ENCODE peak calls at places on chromosomes 16 and 17, in five cellular contexts. U, Y, B, O and J are unnamed samples.

GRCh38 chr16:56589141-56590039 is at the start of gene MT3:
- DNase-seq in O (peak; percentile 38), Y (peak; percentile 48), B (peak; percentile 82), U (no peak), J (no peak)

GRCh38 chr17:57422574-57423164 is 166.3 kb downstream of the MSI2 start:
- DNase-seq in O (no peak), B (no peak), Y (no peak), U (no peak), J (no peak)

GRCh38 chr16:89304941-89305705 is 87.6 kb downstream of the ZNF778 start:
- DNase-seq in U (no peak), Y (no peak), O (no peak), B (no peak), J (no peak)

GRCh38 chr16:48365030-48365600 is 20.1 kb downstream of the SIAH1 start:
- DNase-seq in Y (no peak), O (no peak), U (no peak), B (no peak), J (no peak)

GRCh38 chr17:50117202-50118040 is 12.5 kb downstream of the SAMD14 start:
- DNase-seq in B (peak; percentile 83), Y (peak; percentile 62), U (peak; percentile 51), O (peak; percentile 68), J (peak; percentile 92)

GRCh38 chr17:40038882-40039513 is 15.2 kb downstream of the MED24 start:
- DNase-seq in O (peak; percentile 68), B (peak; percentile 63), Y (peak; percentile 32), U (peak; percentile 79), J (peak; percentile 64)

GRCh38 chr17:21198411-21198810 is 15.6 kb downstream of the TMEM11 start:
- DNase-seq in B (no peak), Y (no peak), O (no peak), U (no peak), J (no peak)

GRCh38 chr16:649646-650045 is 481 bp downstream of the WDR90 start:
- DNase-seq in O (no peak), B (peak; percentile 41), U (no peak), Y (no peak), J (no peak)

GRCh38 chr17:78185981-78186688 is 717 bp downstream of the TK1 start:
- DNase-seq in Y (peak; percentile 70), B (peak; percentile 65), U (no peak), O (peak; percentile 74), J (no peak)

GRCh38 chr17:75878174-75878998 is at the start of gene TRIM47:
- DNase-seq in Y (peak; percentile 74), U (peak; percentile 83), O (peak; percentile 78), B (peak; percentile 64), J (peak; percentile 76)

GRCh38 chr17:76775021-76775420 is 37.1 kb downstream of the MFSD11 start:
- DNase-seq in O (no peak), U (no peak), Y (no peak), B (no peak), J (no peak)